ENCODE peak calls at places on chromosomes 7 and 10, in four cellular contexts. Z, G, A and J are unnamed samples.

GRCh38 chr7:132216847-132217246 is 359.4 kb downstream of the PLXNA4 start:
- DNase-seq in Z (no peak), G (no peak), A (no peak), J (no peak)

GRCh38 chr10:67666416-67667043 is 29.5 kb downstream of the CTNNA3 start:
- DNase-seq in Z (peak), G (no peak), A (peak), J (peak)

GRCh38 chr10:62021978-62022802 is 120.7 kb downstream of the ARID5B start:
- DNase-seq in Z (no peak), G (no peak), A (no peak), J (no peak)

GRCh38 chr10:103966671-103967432 is at the start of gene SLK:
- DNase-seq in Z (peak), G (no peak), A (peak), J (peak)

GRCh38 chr10:104488046-104488832 is 134.6 kb downstream of the CFAP58 start:
- DNase-seq in Z (no peak), G (no peak), A (no peak), J (no peak)

GRCh38 chr10:28845009-28845682 is 167.8 kb downstream of the BAMBI start:
- DNase-seq in Z (no peak), G (no peak), A (no peak), J (no peak)

GRCh38 chr7:39667354-39667923 is 44.1 kb downstream of the RALA start:
- DNase-seq in Z (no peak), G (no peak), A (no peak), J (no peak)

GRCh38 chr10:21406595-21407218 is 118.8 kb downstream of the SKIDA1 start:
- DNase-seq in Z (no peak), G (no peak), A (peak), J (no peak)

GRCh38 chr7:83520706-83521105 is 128.2 kb downstream of the SEMA3E start:
- DNase-seq in Z (no peak), G (no peak), A (no peak), J (no peak)

GRCh38 chr10:51162002-51162401 is 87.7 kb downstream of the PRKG1 start:
- DNase-seq in Z (no peak), G (no peak), A (peak), J (no peak)

GRCh38 chr10:132709471-132709951 is 76.4 kb downstream of the NKX6-2 start:
- DNase-seq in Z (no peak), G (no peak), A (no peak), J (no peak)

GRCh38 chr7:150898475-150899011 is 46.2 kb downstream of the AOC1 start:
- DNase-seq in Z (peak), G (peak), A (peak), J (peak)

GRCh38 chr7:2022021-2022409 is 210.7 kb downstream of the MAD1L1 start:
- DNase-seq in Z (no peak), G (no peak), A (no peak), J (no peak)

GRCh38 chr7:130363156-130363847 is 17.0 kb upstream of the CPA1 start:
- DNase-seq in Z (peak), G (no peak), A (no peak), J (peak)

GRCh38 chr10:17805440-17805839 is 3.7 kb upstream of the MRC1 start:
- DNase-seq in Z (no peak), G (no peak), A (no peak), J (no peak)

GRCh38 chr10:129883029-129883428 is 81.0 kb downstream of the EBF3 start:
- DNase-seq in Z (no peak), G (no peak), A (no peak), J (no peak)

GRCh38 chr7:21370283-21370982 is 57.5 kb upstream of the SP4 start:
- DNase-seq in Z (no peak), G (no peak), A (no peak), J (no peak)

GRCh38 chr7:27905951-27906350 is 166.0 kb downstream of the TAX1BP1 start:
- DNase-seq in Z (no peak), G (no peak), A (no peak), J (no peak)

GRCh38 chr10:114100848-114101741 is 57.4 kb downstream of the ADRB1 start:
- DNase-seq in Z (no peak), G (no peak), A (no peak), J (no peak)

GRCh38 chr7:51315393-51316261 is 982 bp downstream of the COBL start:
- DNase-seq in Z (peak), G (no peak), A (no peak), J (peak)

DNA sequence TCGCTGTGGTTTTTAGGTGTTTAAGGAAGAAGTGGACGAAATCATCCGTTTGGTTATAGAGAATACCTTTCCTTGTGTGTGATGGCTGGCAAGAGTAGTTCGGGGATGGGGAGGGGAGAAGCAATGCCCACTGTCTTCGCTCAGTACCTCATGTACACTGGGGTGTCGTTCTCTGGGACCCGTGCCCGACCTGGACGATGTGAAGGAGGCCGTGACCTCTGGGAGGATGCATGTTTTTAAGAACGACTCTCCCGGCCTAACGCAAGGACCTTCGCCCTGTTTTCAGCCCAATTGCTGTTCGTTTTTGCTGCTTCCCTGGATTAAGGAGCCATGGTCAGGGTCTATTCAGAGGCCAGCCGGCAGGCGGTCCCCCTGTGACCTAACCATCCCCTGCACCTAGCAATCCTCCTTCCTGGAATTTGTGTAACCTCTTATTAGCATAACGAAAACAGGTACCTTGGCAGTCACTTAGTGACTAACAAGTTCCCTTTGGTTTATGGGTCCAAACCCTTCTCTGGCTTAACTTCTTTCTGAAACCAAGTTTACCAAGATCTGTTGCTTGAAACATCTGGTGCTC is 1.3 kb downstream of the NFE2L3 start:
- DNase-seq in Z (no peak), G (no peak), A (no peak), J (no peak)
- TF ChIP-seq FOSL1 in Z (no peak), G (no peak), A (no peak), J (no peak)

GRCh38 chr10:11335167-11335652 is 276.2 kb downstream of the USP6NL start:
- DNase-seq in Z (no peak), G (no peak), A (no peak), J (no peak)
- TF ChIP-seq FOSL1 in Z (no peak), G (no peak), A (no peak), J (no peak)

DNA sequence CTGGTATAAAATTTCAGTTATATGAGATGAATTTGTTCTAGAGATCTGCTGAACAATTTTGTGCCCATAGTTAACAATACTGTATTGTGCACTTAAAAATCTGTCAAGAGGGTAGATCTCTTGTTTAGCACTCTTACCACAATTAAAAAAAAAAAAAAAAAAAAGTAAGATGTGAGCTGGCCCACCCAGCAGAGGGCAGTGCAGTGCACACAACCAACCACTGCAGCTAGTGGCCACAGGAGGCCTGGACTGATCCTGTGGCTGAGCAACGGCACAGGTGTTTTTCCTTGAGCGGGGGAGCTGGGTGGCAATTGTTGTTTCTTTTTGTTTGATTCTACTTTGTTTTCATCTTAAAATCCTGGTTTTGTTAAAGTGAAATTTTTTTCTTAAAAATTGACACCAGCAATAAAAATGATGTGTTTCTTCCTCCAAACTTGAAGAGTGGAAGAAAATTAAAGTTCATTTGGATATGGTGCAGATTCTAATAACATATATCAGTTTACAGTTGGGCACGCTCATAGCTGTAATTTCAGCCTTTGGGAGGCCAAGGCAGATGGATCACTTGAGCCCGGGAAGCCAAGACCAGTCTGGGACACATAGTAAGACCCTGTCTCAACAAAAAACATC is 171.1 kb upstream of the TBX20 start:
- DNase-seq in Z (peak), G (no peak), A (peak), J (peak)
- TF ChIP-seq FOSL1 in Z (no peak), G (no peak), A (no peak), J (no peak)

GRCh38 chr7:134175724-134176350 is 48.7 kb downstream of the LRGUK start:
- DNase-seq in Z (no peak), G (no peak), A (no peak), J (no peak)
- TF ChIP-seq FOSL1 in Z (no peak), G (no peak), A (no peak), J (no peak)

GRCh38 chr10:70662362-70663220 is 9.7 kb upstream of the ADAMTS14 start:
- DNase-seq in Z (no peak), G (no peak), A (no peak), J (no peak)
- TF ChIP-seq FOSL1 in Z (no peak), G (no peak), A (peak), J (no peak)

DNA sequence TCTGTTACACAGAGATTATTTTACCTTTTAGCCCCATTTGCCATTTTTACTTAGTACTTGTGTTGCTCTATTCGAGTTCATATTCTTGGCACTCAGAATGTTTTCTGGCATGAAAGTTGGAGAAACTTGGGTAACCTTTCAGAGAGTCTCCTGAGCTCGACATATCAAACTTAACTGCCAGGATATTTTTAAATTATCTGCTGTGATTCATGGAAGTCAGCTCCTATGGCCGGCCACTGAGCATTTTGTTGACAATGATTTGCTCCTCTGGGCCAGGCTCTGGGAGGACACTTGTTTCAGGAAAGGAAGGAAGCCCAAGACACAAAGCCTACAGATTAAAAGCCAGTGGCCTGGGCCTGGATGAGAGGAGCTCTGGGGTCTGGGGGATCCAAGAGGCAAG is 396.7 kb downstream of the TNS3 start:
- DNase-seq in Z (no peak), G (no peak), A (no peak), J (no peak)
- TF ChIP-seq FOSL1 in Z (no peak), G (no peak), A (no peak), J (no peak)

GRCh38 chr10:24432478-24433416 is 223.8 kb downstream of the KIAA1217 start:
- DNase-seq in Z (no peak), G (no peak), A (no peak), J (peak)
- TF ChIP-seq FOSL1 in Z (no peak), G (no peak), A (no peak), J (no peak)

GRCh38 chr10:95359466-95359865 is 68.7 kb upstream of the PDLIM1 start:
- DNase-seq in Z (no peak), G (no peak), A (no peak), J (no peak)

GRCh38 chr10:95363303-95363912 is 72.6 kb upstream of the PDLIM1 start:
- DNase-seq in Z (peak), G (no peak), A (peak), J (peak)

GRCh38 chr10:95364342-95364741 is 73.5 kb upstream of the PDLIM1 start:
- DNase-seq in Z (no peak), G (no peak), A (no peak), J (no peak)

GRCh38 chr10:95356190-95356955 is 65.6 kb upstream of the PDLIM1 start:
- DNase-seq in Z (no peak), G (no peak), A (no peak), J (no peak)

GRCh38 chr10:95360122-95360715 is 69.4 kb upstream of the PDLIM1 start:
- DNase-seq in Z (no peak), G (no peak), A (peak), J (no peak)
- TF ChIP-seq FOSL1 in Z (no peak), G (no peak), A (no peak), J (no peak)

DNA sequence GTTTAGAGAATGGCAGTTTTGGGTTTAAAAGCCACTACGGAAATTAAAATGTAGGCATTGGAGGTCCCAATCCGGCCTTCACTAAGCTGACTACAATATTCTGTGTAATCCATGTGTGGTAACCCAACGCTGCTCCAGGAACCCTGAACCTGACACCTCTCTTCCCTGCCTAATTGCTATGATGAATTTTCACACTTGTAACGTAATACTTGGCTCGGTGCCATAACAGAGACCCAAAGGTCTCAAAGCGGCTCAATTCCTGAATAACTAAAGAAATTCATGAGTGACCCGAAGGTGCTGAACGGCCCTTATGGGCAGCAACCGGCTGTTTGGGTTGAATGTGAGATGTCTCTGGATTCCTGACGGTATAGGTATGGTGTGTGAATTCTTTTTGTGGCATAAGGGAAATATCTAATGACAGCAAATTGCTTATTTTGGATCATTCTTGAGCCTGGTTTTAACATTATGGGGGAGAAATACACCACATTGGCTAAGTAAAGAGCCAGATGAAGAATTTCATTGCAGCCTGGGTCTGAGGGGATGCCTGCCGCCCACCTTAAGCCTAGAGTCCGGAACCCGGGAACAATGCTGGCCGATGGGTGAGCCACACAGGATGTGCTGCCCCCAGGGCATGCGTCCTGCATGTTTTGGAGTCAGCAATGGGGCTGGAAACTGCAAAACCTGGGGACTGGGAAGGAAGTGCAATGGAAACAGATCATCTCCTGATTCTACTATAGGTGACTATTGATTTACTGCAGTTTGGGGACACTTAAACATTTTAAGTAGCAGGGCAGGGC is 69.7 kb upstream of the FZD8 start:
- DNase-seq in Z (no peak), G (no peak), A (no peak), J (no peak)
- TF ChIP-seq FOSL1 in Z (no peak), G (no peak), A (no peak), J (no peak)

GRCh38 chr10:4371691-4372295 is 454.2 kb upstream of the AKR1E2 start:
- DNase-seq in Z (no peak), G (no peak), A (no peak), J (no peak)

GRCh38 chr10:4370376-4370775 is 455.6 kb upstream of the AKR1E2 start:
- DNase-seq in Z (no peak), G (no peak), A (no peak), J (no peak)

DNA sequence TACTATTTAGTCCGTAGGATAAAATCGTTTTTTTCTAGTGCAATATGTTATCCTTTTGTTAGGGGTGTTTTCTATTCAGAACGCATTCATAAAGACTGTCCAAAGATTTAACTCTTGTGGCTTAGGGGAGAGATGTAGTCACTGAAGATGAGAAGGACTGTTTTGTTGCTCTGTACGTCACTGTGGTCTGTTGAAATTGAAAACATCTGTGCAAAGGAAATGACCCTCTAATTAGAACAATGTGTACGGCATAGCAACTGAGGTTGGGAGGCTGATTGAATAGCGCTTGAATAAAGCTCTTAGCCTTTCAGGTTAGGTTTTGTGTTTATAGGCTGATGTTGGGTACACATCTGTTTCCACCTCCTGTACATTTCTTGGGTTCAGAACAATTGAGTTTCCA is 453.4 kb upstream of the AKR1E2 start:
- DNase-seq in Z (no peak), G (no peak), A (no peak), J (no peak)
- TF ChIP-seq FOSL1 in Z (no peak), G (no peak), A (no peak), J (no peak)